ENCODE peak calls at places on chromosomes 6 and 20, in nine cellular contexts. L is psoas muscle; D is endothelial cell of umbilical vein; O is tibial nerve; E is CD4-positive, alpha-beta T cell; C is neural crest cell; H is tibial artery; J is astrocyte of the spinal cord; M is GM23338. V is an unnamed sample.

GRCh38 chr6:43009124-43009523 is 4.6 kb downstream of the MEA1 start:
- DNase-seq in L (peak; percentile 68), D (peak; percentile 49), O (no peak), E (peak; percentile 15), C (peak; percentile 27), H (no peak), J (peak; percentile 19), M (peak; percentile 50), V (no peak)

GRCh38 chr6:154791561-154792317 is 58.5 kb downstream of the SCAF8 start:
- DNase-seq in L (no peak), D (peak; percentile 13), O (no peak), E (no peak), C (no peak), H (no peak), J (no peak), M (no peak), V (no peak)

GRCh38 chr20:15491564-15491963 is 1081.7 kb downstream of the KIF16B start:
- DNase-seq in L (no peak), D (peak; percentile 7), O (no peak), E (no peak), C (no peak), H (no peak), J (no peak), M (peak; percentile 71), V (no peak)

GRCh38 chr6:2688416-2689064 is 62.2 kb downstream of the MYLK4 start:
- DNase-seq in L (no peak), D (peak; percentile 24), O (no peak), E (no peak), C (no peak), H (no peak), J (peak; percentile 92), M (no peak), V (no peak)

GRCh38 chr6:44256291-44257006 is 879 bp downstream of the SLC35B2 start:
- DNase-seq in L (peak; percentile 49), D (no peak), O (no peak), E (no peak), C (no peak), H (no peak), J (no peak), M (peak; percentile 81), V (no peak)

GRCh38 chr6:3456395-3456767 is 469 bp downstream of the SLC22A23 start:
- DNase-seq in L (no peak), D (no peak), O (no peak), E (no peak), C (no peak), H (no peak), J (no peak), M (no peak), V (peak; percentile 15)

GRCh38 chr20:11217322-11217989 is 543.7 kb upstream of the JAG1 start:
- DNase-seq in L (no peak), D (peak; percentile 93), O (no peak), E (no peak), C (no peak), H (no peak), J (no peak), M (no peak), V (no peak)

GRCh38 chr20:18705906-18706305 is 107.7 kb upstream of the SCP2D1 start:
- DNase-seq in L (no peak), D (no peak), O (no peak), E (no peak), C (no peak), H (no peak), J (no peak), M (no peak), V (no peak)

GRCh38 chr6:31140643-31141042 is 1.8 kb upstream of the PSORS1C2 start:
- DNase-seq in L (peak; percentile 33), D (no peak), O (no peak), E (no peak), C (no peak), H (no peak), J (no peak), M (no peak), V (no peak)

GRCh38 chr6:105769987-105770386 is 316.1 kb upstream of the PRDM1 start:
- DNase-seq in L (no peak), D (no peak), O (no peak), E (no peak), C (no peak), H (no peak), J (no peak), M (no peak), V (no peak)

GRCh38 chr6:72669324-72669723 is 47.5 kb downstream of the KCNQ5 start:
- DNase-seq in L (no peak), D (no peak), O (no peak), E (no peak), C (no peak), H (no peak), J (no peak), M (peak; percentile 8), V (no peak)

DNA sequence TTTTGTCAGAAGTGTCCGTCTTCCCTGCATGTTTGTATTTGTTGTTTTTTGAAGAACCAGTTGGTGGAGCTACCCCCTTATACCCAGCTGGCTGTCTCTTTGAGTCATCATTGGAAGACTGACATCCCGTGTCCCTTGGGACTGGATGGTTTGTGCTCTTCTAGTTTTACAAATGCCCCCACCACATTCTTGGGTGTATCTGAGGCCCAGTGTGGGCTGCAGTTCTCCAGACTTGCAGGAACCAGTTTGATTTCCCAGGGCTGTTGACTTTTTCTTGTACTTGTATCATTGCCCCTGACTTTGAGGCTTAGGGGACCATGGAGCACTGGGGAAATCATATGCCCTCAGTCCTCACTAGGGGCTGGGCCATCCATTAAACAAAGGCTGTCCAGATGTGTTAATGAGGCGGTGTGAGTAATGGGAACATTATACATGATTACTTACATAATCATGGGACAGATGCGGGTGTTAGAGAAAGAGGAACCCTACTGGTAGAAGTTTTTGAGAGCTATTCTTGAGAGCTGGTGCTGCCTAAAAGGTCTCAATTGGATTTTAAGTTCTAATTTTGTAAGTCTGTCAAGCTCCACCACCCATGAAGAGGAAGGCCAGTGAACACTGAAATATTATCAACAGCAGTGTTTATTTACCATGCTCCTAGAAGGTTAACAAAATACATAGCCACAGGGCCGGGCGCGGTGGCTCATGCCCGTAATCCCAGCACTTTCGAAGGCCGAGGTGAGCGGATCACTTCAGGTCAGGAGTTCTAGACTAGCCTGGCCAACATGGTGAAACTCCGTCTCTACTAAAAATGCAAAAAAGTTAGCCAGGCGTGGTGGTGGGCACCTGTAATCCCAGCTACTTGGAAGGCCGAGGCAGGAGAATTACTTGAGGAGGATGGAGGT is 8.5 kb downstream of the JARID2 start:
- DNase-seq in L (no peak), D (no peak), O (no peak), E (no peak), C (no peak), H (no peak), J (no peak), M (no peak), V (no peak)
- TF ChIP-seq CTCF in L (peak; percentile 24), D (no peak), O (peak; percentile 9), E (no peak), C (no peak), H (no peak), J (no peak), M (no peak), V (no peak)

DNA sequence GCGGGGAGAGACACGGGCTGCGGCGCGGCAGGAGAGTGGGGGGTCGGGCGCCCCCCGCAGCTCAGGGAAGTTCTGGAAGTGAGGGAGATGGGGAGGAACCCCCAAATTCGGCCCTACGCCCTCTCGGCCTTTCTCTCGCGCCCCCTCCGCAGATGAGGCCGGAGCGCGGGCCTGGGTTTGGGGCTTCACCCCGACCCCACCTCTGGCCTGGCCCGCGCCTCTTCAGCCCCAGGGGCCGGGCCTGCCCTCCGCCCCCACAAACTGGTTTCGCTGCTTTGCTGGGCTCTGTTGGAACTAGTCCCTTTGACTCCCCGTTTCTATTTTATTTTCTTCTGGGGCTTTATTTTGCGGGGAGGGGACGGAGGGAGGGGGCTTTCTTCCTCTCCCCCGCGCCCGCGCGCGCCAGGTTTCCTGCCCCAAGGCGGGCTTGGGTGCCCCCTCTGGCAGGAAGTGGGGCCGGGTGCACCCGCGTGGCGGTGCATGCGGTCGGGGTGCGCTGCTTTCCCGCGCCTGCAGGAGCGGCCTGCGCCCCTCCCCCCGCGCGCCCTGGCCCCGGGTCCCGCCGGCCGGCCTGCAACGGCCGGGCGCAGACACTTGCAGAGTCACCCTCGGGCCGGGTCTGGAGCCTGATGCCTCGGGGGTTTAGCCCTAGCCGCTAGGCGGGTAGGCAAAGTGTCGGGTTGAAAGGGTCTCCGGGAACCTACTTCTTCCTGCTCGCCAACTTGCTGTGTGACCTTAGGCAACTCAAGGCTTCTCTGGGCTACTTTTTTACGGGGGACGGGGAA is 1.2 kb downstream of the HMGA1 start:
- DNase-seq in L (peak; percentile 67), D (no peak), O (no peak), E (peak; percentile 48), C (peak; percentile 49), H (no peak), J (peak; percentile 22), M (peak; percentile 71), V (peak; percentile 67)
- TF ChIP-seq CTCF in L (peak; percentile 21), D (peak; percentile 19), O (peak; percentile 34), E (peak; percentile 22), C (peak; percentile 48), H (no peak), J (peak; percentile 31), M (peak; percentile 33), V (peak; percentile 62)

DNA sequence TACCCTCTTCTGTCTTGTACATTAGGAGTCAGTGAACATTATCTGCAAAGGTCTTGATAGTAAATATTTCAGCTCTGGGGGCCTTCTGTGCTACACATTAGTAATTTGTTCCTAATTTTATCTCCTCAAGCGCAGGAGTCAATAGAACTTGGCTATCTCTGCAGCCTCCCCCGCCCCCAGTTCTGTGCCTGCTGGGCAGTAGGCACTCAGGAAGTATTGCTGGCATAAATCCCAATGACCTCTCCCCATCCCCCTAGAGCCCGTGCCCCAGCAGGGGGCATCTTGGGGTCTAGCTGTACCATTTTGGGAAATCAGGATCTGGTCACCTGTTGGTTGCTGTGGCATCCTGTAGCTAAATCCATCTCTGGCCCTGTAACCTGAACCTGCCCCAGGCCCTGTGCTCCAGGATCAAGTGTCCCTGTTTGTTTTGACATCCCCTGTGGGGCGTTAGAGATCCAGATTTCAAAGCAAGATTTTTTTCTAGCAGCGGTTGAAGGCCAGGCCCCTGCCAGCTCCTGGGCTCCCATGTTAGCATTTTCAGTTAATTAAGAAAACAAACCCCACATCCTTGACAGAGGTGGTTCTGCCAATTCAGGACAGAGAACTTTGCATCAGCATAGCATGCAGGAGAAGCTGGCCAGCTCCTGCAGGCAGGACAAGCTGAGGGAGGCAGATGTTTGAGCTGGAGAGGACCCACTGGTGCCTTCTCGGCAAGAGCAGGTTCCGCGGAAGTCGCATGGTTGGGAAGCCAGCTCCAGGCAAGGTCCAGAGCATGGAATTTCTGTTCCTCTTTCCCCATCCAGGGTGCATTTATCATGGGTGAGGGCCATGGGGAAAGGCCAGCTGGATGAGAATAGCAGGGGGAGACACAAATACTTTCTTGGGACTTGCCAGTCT is 32.1 kb downstream of the DAAM2 start:
- DNase-seq in L (peak; percentile 74), D (no peak), O (no peak), E (no peak), C (no peak), H (peak; percentile 29), J (peak; percentile 20), M (peak; percentile 28), V (no peak)
- TF ChIP-seq CTCF in L (no peak), D (no peak), O (no peak), E (no peak), C (no peak), H (no peak), J (no peak), M (no peak), V (no peak)

DNA sequence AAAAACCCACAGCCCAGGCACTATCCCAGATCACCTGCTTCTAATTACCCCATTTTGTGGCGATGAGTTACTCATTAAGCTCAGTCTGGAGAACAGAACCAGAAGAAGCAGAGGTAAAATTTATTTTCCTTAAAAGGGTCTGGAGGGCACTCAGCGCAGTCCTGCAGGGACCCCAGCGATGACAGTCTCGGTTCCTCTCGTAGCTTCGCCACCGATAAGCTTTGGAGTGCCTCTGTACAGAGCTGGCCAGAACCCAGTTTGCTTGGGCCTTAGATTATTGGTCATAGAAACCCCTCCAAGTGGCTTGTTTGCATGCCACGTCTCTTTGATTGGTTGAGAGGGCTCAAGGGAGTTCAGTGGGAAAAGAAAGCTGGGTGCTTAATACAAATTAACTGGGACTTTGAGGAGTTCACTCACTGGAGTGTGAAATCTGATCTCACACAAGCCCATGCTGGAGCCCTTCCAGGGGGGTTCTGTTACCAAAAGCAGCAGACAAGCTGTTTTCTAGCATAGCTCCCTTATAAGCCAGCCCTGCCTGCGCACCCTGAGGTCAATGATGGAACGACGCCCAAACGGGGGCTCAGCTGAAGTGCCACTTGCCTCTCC is 158.5 kb upstream of the ARID1B start:
- DNase-seq in L (no peak), D (no peak), O (no peak), E (no peak), C (no peak), H (no peak), J (no peak), M (peak; percentile 75), V (no peak)
- TF ChIP-seq CTCF in L (no peak), D (no peak), O (no peak), E (no peak), C (no peak), H (no peak), J (no peak), M (peak; percentile 33), V (peak; percentile 26)